ENCODE peak calls at places on chromosome 1, in nine cellular contexts. M, A, S, Q, R, J, B, T and K are unnamed samples.

GRCh38 chr1:183101841-183102276 is 78.6 kb downstream of the LAMC1 start:
- DNase-seq in B (no peak), R (peak), T (no peak), M (peak), S (no peak), A (no peak), Q (no peak), J (no peak), K (no peak)

GRCh38 chr1:159172599-159173291 is 1.3 kb downstream of the CADM3 start:
- DNase-seq in A (no peak), T (no peak), M (no peak), S (peak), B (no peak), R (no peak), Q (peak), J (no peak), K (no peak)

GRCh38 chr1:11879311-11880180 is 20.8 kb upstream of the NPPB start:
- DNase-seq in J (no peak), T (no peak), Q (no peak), M (no peak), R (no peak), A (no peak), S (no peak), B (no peak), K (no peak)

GRCh38 chr1:21773585-21773984 is 9.4 kb downstream of the USP48 start:
- DNase-seq in S (no peak), M (no peak), J (no peak), T (no peak), A (no peak), Q (no peak), R (no peak), B (no peak), K (no peak)

GRCh38 chr1:200642481-200642880 is 21.9 kb upstream of the KIF14 start:
- DNase-seq in Q (no peak), S (no peak), T (no peak), M (no peak), B (no peak), R (no peak), A (no peak), J (no peak), K (no peak)

GRCh38 chr1:207815913-207816312 is 64.1 kb downstream of the CD46 start:
- DNase-seq in Q (peak), S (no peak), J (no peak), T (no peak), B (peak), A (no peak), R (peak), M (no peak), K (no peak)

GRCh38 chr1:108080448-108080847 is 115.5 kb upstream of the VAV3 start:
- DNase-seq in A (no peak), S (no peak), B (no peak), R (no peak), J (no peak), T (no peak), Q (no peak), M (no peak), K (no peak)

GRCh38 chr1:30758785-30759380 is 1.3 kb upstream of the LAPTM5 start:
- DNase-seq in B (no peak), Q (no peak), J (no peak), M (no peak), R (peak), T (no peak), A (no peak), S (no peak), K (no peak)

GRCh38 chr1:60280256-60280655 is 206.7 kb upstream of the C1orf87 start:
- DNase-seq in T (no peak), A (no peak), R (peak), M (peak), B (no peak), S (peak), J (no peak), Q (no peak), K (no peak)

GRCh38 chr1:225156254-225156653 is 226.8 kb downstream of the DNAH14 start:
- DNase-seq in M (no peak), Q (peak), R (peak), B (peak), A (no peak), J (no peak), T (no peak), S (no peak), K (no peak)

GRCh38 chr1:215767761-215768160 is 200.7 kb downstream of the KCTD3 start:
- DNase-seq in J (no peak), B (no peak), R (no peak), T (no peak), S (no peak), M (no peak), Q (no peak), A (no peak), K (no peak)

GRCh38 chr1:159428536-159428935 is 3.5 kb upstream of the OR10J4 start:
- DNase-seq in R (peak), Q (no peak), S (no peak), M (no peak), A (no peak), B (no peak), J (no peak), T (no peak), K (no peak)

GRCh38 chr1:87399701-87400100 is 71.0 kb downstream of the LMO4 start:
- DNase-seq in T (no peak), R (no peak), M (no peak), A (no peak), B (no peak), Q (no peak), S (no peak), J (no peak), K (no peak)

GRCh38 chr1:151458936-151459330 is 361 bp downstream of the POGZ start:
- DNase-seq in J (no peak), M (peak), Q (peak), R (peak), T (no peak), B (peak), S (peak), A (peak), K (no peak)

GRCh38 chr1:156859523-156860112 is 701 bp upstream of the INSRR start:
- DNase-seq in R (peak), Q (no peak), J (no peak), A (no peak), M (peak), S (peak), B (no peak), T (no peak), K (no peak)

GRCh38 chr1:24042375-24042774 is 62.2 kb upstream of the SRSF10 start:
- DNase-seq in B (no peak), S (no peak), R (no peak), A (no peak), M (no peak), T (no peak), Q (no peak), J (no peak), K (no peak)